ENCODE peak calls at places on chromosomes 7 and 10, in five cellular contexts. One of them, this sample, is unnamed.
A peak's percentile ranks its signal among the peaks of the same experiment; 100 is the strongest.

GRCh38 chr7:135194494-135195095 is 16.7 kb downstream of the WDR91 start:
- DNase-seq in left ventricle myocardium superior: no peak
- DNase-seq in stimulated activated CD8-positive, alpha-beta memory T cell treated with anti-CD3 and anti-CD28 coated beads, Interleukin-15, amount 100 ng/mL, for 24 hours: no peak
- DNase-seq in activated T-cell treated with anti-CD3 and anti-CD28 coated beads for 1 hour: no peak
- DNase-seq in GM12865: no peak
- DNase-seq in this sample: no peak

GRCh38 chr7:158468225-158468624 is 119.4 kb downstream of the PTPRN2 start:
- DNase-seq in activated T-cell treated with anti-CD3 and anti-CD28 coated beads for 1 hour: no peak
- DNase-seq in left ventricle myocardium superior: no peak
- DNase-seq in stimulated activated CD8-positive, alpha-beta memory T cell treated with anti-CD3 and anti-CD28 coated beads, Interleukin-15, amount 100 ng/mL, for 24 hours: no peak
- DNase-seq in GM12865: no peak
- DNase-seq in this sample: no peak

GRCh38 chr7:69776611-69777010 is 178.3 kb downstream of the AUTS2 start:
- DNase-seq in GM12865: no peak
- DNase-seq in left ventricle myocardium superior: no peak
- DNase-seq in activated T-cell treated with anti-CD3 and anti-CD28 coated beads for 1 hour: no peak
- DNase-seq in stimulated activated CD8-positive, alpha-beta memory T cell treated with anti-CD3 and anti-CD28 coated beads, Interleukin-15, amount 100 ng/mL, for 24 hours: no peak
- DNase-seq in this sample: no peak

GRCh38 chr10:16835223-16835622 is 18.0 kb upstream of the RSU1 start:
- DNase-seq in left ventricle myocardium superior: no peak
- DNase-seq in stimulated activated CD8-positive, alpha-beta memory T cell treated with anti-CD3 and anti-CD28 coated beads, Interleukin-15, amount 100 ng/mL, for 24 hours: no peak
- DNase-seq in GM12865: no peak
- DNase-seq in activated T-cell treated with anti-CD3 and anti-CD28 coated beads for 1 hour: peak; percentile 15
- DNase-seq in this sample: no peak

GRCh38 chr10:96721207-96721572 is 876 bp upstream of the PIK3AP1 start:
- DNase-seq in left ventricle myocardium superior: no peak
- DNase-seq in GM12865: no peak
- DNase-seq in stimulated activated CD8-positive, alpha-beta memory T cell treated with anti-CD3 and anti-CD28 coated beads, Interleukin-15, amount 100 ng/mL, for 24 hours: no peak
- DNase-seq in activated T-cell treated with anti-CD3 and anti-CD28 coated beads for 1 hour: no peak
- DNase-seq in this sample: no peak

GRCh38 chr10:24904830-24905229 is 47.6 kb downstream of the PRTFDC1 start:
- DNase-seq in left ventricle myocardium superior: no peak
- DNase-seq in stimulated activated CD8-positive, alpha-beta memory T cell treated with anti-CD3 and anti-CD28 coated beads, Interleukin-15, amount 100 ng/mL, for 24 hours: no peak
- DNase-seq in activated T-cell treated with anti-CD3 and anti-CD28 coated beads for 1 hour: no peak
- DNase-seq in GM12865: no peak
- DNase-seq in this sample: no peak

GRCh38 chr7:2431260-2431867 is 28.0 kb downstream of the CHST12 start:
- DNase-seq in GM12865: no peak
- DNase-seq in activated T-cell treated with anti-CD3 and anti-CD28 coated beads for 1 hour: peak; percentile 22
- DNase-seq in left ventricle myocardium superior: no peak
- DNase-seq in stimulated activated CD8-positive, alpha-beta memory T cell treated with anti-CD3 and anti-CD28 coated beads, Interleukin-15, amount 100 ng/mL, for 24 hours: no peak
- DNase-seq in this sample: no peak

GRCh38 chr10:124003070-124003419 is 90.4 kb downstream of the CHST15 start:
- DNase-seq in stimulated activated CD8-positive, alpha-beta memory T cell treated with anti-CD3 and anti-CD28 coated beads, Interleukin-15, amount 100 ng/mL, for 24 hours: no peak
- DNase-seq in left ventricle myocardium superior: no peak
- DNase-seq in activated T-cell treated with anti-CD3 and anti-CD28 coated beads for 1 hour: no peak
- DNase-seq in GM12865: no peak
- DNase-seq in this sample: no peak

GRCh38 chr7:28065308-28065707 is 115.3 kb downstream of the JAZF1 start:
- DNase-seq in GM12865: no peak
- DNase-seq in left ventricle myocardium superior: no peak
- DNase-seq in stimulated activated CD8-positive, alpha-beta memory T cell treated with anti-CD3 and anti-CD28 coated beads, Interleukin-15, amount 100 ng/mL, for 24 hours: no peak
- DNase-seq in activated T-cell treated with anti-CD3 and anti-CD28 coated beads for 1 hour: no peak
- DNase-seq in this sample: peak; percentile 94

GRCh38 chr10:49419005-49419404 is 23.1 kb upstream of the DRGX start:
- DNase-seq in left ventricle myocardium superior: no peak
- DNase-seq in stimulated activated CD8-positive, alpha-beta memory T cell treated with anti-CD3 and anti-CD28 coated beads, Interleukin-15, amount 100 ng/mL, for 24 hours: no peak
- DNase-seq in activated T-cell treated with anti-CD3 and anti-CD28 coated beads for 1 hour: no peak
- DNase-seq in GM12865: no peak
- DNase-seq in this sample: no peak

GRCh38 chr7:79877874-79878465 is 256.7 kb upstream of the GNAI1 start:
- DNase-seq in left ventricle myocardium superior: no peak
- DNase-seq in stimulated activated CD8-positive, alpha-beta memory T cell treated with anti-CD3 and anti-CD28 coated beads, Interleukin-15, amount 100 ng/mL, for 24 hours: no peak
- DNase-seq in activated T-cell treated with anti-CD3 and anti-CD28 coated beads for 1 hour: no peak
- DNase-seq in GM12865: no peak
- DNase-seq in this sample: no peak

GRCh38 chr7:38198356-38198755 is 20.3 kb downstream of the STARD3NL start:
- DNase-seq in GM12865: no peak
- DNase-seq in stimulated activated CD8-positive, alpha-beta memory T cell treated with anti-CD3 and anti-CD28 coated beads, Interleukin-15, amount 100 ng/mL, for 24 hours: no peak
- DNase-seq in left ventricle myocardium superior: no peak
- DNase-seq in activated T-cell treated with anti-CD3 and anti-CD28 coated beads for 1 hour: no peak
- DNase-seq in this sample: no peak

GRCh38 chr10:44696496-44696895 is 214.6 kb upstream of the TMEM72 start:
- DNase-seq in left ventricle myocardium superior: no peak
- DNase-seq in GM12865: no peak
- DNase-seq in activated T-cell treated with anti-CD3 and anti-CD28 coated beads for 1 hour: no peak
- DNase-seq in stimulated activated CD8-positive, alpha-beta memory T cell treated with anti-CD3 and anti-CD28 coated beads, Interleukin-15, amount 100 ng/mL, for 24 hours: no peak
- DNase-seq in this sample: no peak

GRCh38 chr7:23022258-23022745 is 8.4 kb upstream of the HYCC1 start:
- DNase-seq in GM12865: no peak
- DNase-seq in left ventricle myocardium superior: peak; percentile 33
- DNase-seq in stimulated activated CD8-positive, alpha-beta memory T cell treated with anti-CD3 and anti-CD28 coated beads, Interleukin-15, amount 100 ng/mL, for 24 hours: no peak
- DNase-seq in activated T-cell treated with anti-CD3 and anti-CD28 coated beads for 1 hour: no peak
- DNase-seq in this sample: no peak

GRCh38 chr7:158941821-158942605 is 85.7 kb downstream of the DYNC2I1 start:
- DNase-seq in left ventricle myocardium superior: no peak
- DNase-seq in activated T-cell treated with anti-CD3 and anti-CD28 coated beads for 1 hour: no peak
- DNase-seq in GM12865: no peak
- DNase-seq in stimulated activated CD8-positive, alpha-beta memory T cell treated with anti-CD3 and anti-CD28 coated beads, Interleukin-15, amount 100 ng/mL, for 24 hours: no peak
- DNase-seq in this sample: no peak

GRCh38 chr7:68820321-68820720 is 778.0 kb upstream of the AUTS2 start:
- DNase-seq in left ventricle myocardium superior: no peak
- DNase-seq in stimulated activated CD8-positive, alpha-beta memory T cell treated with anti-CD3 and anti-CD28 coated beads, Interleukin-15, amount 100 ng/mL, for 24 hours: no peak
- DNase-seq in GM12865: no peak
- DNase-seq in activated T-cell treated with anti-CD3 and anti-CD28 coated beads for 1 hour: no peak
- DNase-seq in this sample: no peak

GRCh38 chr7:83648464-83649241 is at the start of gene SEMA3E:
- DNase-seq in left ventricle myocardium superior: no peak
- DNase-seq in activated T-cell treated with anti-CD3 and anti-CD28 coated beads for 1 hour: no peak
- DNase-seq in stimulated activated CD8-positive, alpha-beta memory T cell treated with anti-CD3 and anti-CD28 coated beads, Interleukin-15, amount 100 ng/mL, for 24 hours: no peak
- DNase-seq in GM12865: peak; percentile 9
- DNase-seq in this sample: no peak

GRCh38 chr7:49001610-49002033 is 77.3 kb downstream of the CDC14C start:
- DNase-seq in stimulated activated CD8-positive, alpha-beta memory T cell treated with anti-CD3 and anti-CD28 coated beads, Interleukin-15, amount 100 ng/mL, for 24 hours: no peak
- DNase-seq in activated T-cell treated with anti-CD3 and anti-CD28 coated beads for 1 hour: no peak
- DNase-seq in GM12865: peak; percentile 71
- DNase-seq in left ventricle myocardium superior: no peak
- DNase-seq in this sample: peak; percentile 61

GRCh38 chr7:47378728-47379395 is 203.0 kb downstream of the TNS3 start:
- DNase-seq in activated T-cell treated with anti-CD3 and anti-CD28 coated beads for 1 hour: no peak
- DNase-seq in GM12865: no peak
- DNase-seq in left ventricle myocardium superior: no peak
- DNase-seq in stimulated activated CD8-positive, alpha-beta memory T cell treated with anti-CD3 and anti-CD28 coated beads, Interleukin-15, amount 100 ng/mL, for 24 hours: no peak
- DNase-seq in this sample: no peak

GRCh38 chr7:240887-241421 is 48.6 kb downstream of the FAM20C start:
- DNase-seq in GM12865: no peak
- DNase-seq in stimulated activated CD8-positive, alpha-beta memory T cell treated with anti-CD3 and anti-CD28 coated beads, Interleukin-15, amount 100 ng/mL, for 24 hours: no peak
- DNase-seq in left ventricle myocardium superior: no peak
- DNase-seq in activated T-cell treated with anti-CD3 and anti-CD28 coated beads for 1 hour: no peak
- DNase-seq in this sample: no peak

GRCh38 chr10:131084791-131085585 is 226.5 kb downstream of the TCERG1L start:
- DNase-seq in activated T-cell treated with anti-CD3 and anti-CD28 coated beads for 1 hour: no peak
- DNase-seq in left ventricle myocardium superior: no peak
- DNase-seq in stimulated activated CD8-positive, alpha-beta memory T cell treated with anti-CD3 and anti-CD28 coated beads, Interleukin-15, amount 100 ng/mL, for 24 hours: no peak
- DNase-seq in GM12865: no peak
- DNase-seq in this sample: no peak

GRCh38 chr7:46129831-46130230 is 208.8 kb upstream of the IGFBP3 start:
- DNase-seq in stimulated activated CD8-positive, alpha-beta memory T cell treated with anti-CD3 and anti-CD28 coated beads, Interleukin-15, amount 100 ng/mL, for 24 hours: no peak
- DNase-seq in left ventricle myocardium superior: no peak
- DNase-seq in GM12865: no peak
- DNase-seq in activated T-cell treated with anti-CD3 and anti-CD28 coated beads for 1 hour: no peak
- DNase-seq in this sample: no peak

GRCh38 chr10:19707376-19707775 is 108.9 kb upstream of the PLXDC2 start:
- DNase-seq in activated T-cell treated with anti-CD3 and anti-CD28 coated beads for 1 hour: no peak
- DNase-seq in left ventricle myocardium superior: no peak
- DNase-seq in stimulated activated CD8-positive, alpha-beta memory T cell treated with anti-CD3 and anti-CD28 coated beads, Interleukin-15, amount 100 ng/mL, for 24 hours: no peak
- DNase-seq in GM12865: no peak
- DNase-seq in this sample: no peak

GRCh38 chr7:23863209-23863798 is 153.3 kb downstream of the STK31 start:
- DNase-seq in stimulated activated CD8-positive, alpha-beta memory T cell treated with anti-CD3 and anti-CD28 coated beads, Interleukin-15, amount 100 ng/mL, for 24 hours: no peak
- DNase-seq in left ventricle myocardium superior: no peak
- DNase-seq in activated T-cell treated with anti-CD3 and anti-CD28 coated beads for 1 hour: no peak
- DNase-seq in GM12865: peak; percentile 55
- DNase-seq in this sample: no peak

GRCh38 chr10:32155075-32155516 is 98.9 kb upstream of the KIF5B start:
- DNase-seq in GM12865: no peak
- DNase-seq in left ventricle myocardium superior: no peak
- DNase-seq in stimulated activated CD8-positive, alpha-beta memory T cell treated with anti-CD3 and anti-CD28 coated beads, Interleukin-15, amount 100 ng/mL, for 24 hours: no peak
- DNase-seq in activated T-cell treated with anti-CD3 and anti-CD28 coated beads for 1 hour: no peak
- DNase-seq in this sample: no peak

GRCh38 chr10:130226012-130226411 is 89.8 kb downstream of the GLRX3 start:
- DNase-seq in GM12865: no peak
- DNase-seq in activated T-cell treated with anti-CD3 and anti-CD28 coated beads for 1 hour: no peak
- DNase-seq in left ventricle myocardium superior: no peak
- DNase-seq in stimulated activated CD8-positive, alpha-beta memory T cell treated with anti-CD3 and anti-CD28 coated beads, Interleukin-15, amount 100 ng/mL, for 24 hours: no peak
- DNase-seq in this sample: no peak

GRCh38 chr10:1278304-1278703 is 222.1 kb downstream of the WDR37 start:
- DNase-seq in stimulated activated CD8-positive, alpha-beta memory T cell treated with anti-CD3 and anti-CD28 coated beads, Interleukin-15, amount 100 ng/mL, for 24 hours: no peak
- DNase-seq in left ventricle myocardium superior: no peak
- DNase-seq in activated T-cell treated with anti-CD3 and anti-CD28 coated beads for 1 hour: no peak
- DNase-seq in GM12865: no peak
- DNase-seq in this sample: no peak

GRCh38 chr7:87810130-87810529 is 66.0 kb downstream of the SLC25A40 start:
- DNase-seq in GM12865: no peak
- DNase-seq in stimulated activated CD8-positive, alpha-beta memory T cell treated with anti-CD3 and anti-CD28 coated beads, Interleukin-15, amount 100 ng/mL, for 24 hours: no peak
- DNase-seq in left ventricle myocardium superior: no peak
- DNase-seq in activated T-cell treated with anti-CD3 and anti-CD28 coated beads for 1 hour: no peak
- DNase-seq in this sample: no peak

GRCh38 chr7:1513657-1514095 is 9.5 kb upstream of the INTS1 start:
- DNase-seq in stimulated activated CD8-positive, alpha-beta memory T cell treated with anti-CD3 and anti-CD28 coated beads, Interleukin-15, amount 100 ng/mL, for 24 hours: no peak
- DNase-seq in GM12865: no peak
- DNase-seq in left ventricle myocardium superior: peak; percentile 72
- DNase-seq in activated T-cell treated with anti-CD3 and anti-CD28 coated beads for 1 hour: no peak
- DNase-seq in this sample: no peak

GRCh38 chr7:107643407-107643806 is 17.2 kb upstream of the SLC26A4 start:
- DNase-seq in left ventricle myocardium superior: no peak
- DNase-seq in activated T-cell treated with anti-CD3 and anti-CD28 coated beads for 1 hour: no peak
- DNase-seq in stimulated activated CD8-positive, alpha-beta memory T cell treated with anti-CD3 and anti-CD28 coated beads, Interleukin-15, amount 100 ng/mL, for 24 hours: no peak
- DNase-seq in GM12865: no peak
- DNase-seq in this sample: no peak

GRCh38 chr10:52703451-52703850 is 69.1 kb downstream of the MBL2 start:
- DNase-seq in activated T-cell treated with anti-CD3 and anti-CD28 coated beads for 1 hour: no peak
- DNase-seq in left ventricle myocardium superior: no peak
- DNase-seq in GM12865: no peak
- DNase-seq in stimulated activated CD8-positive, alpha-beta memory T cell treated with anti-CD3 and anti-CD28 coated beads, Interleukin-15, amount 100 ng/mL, for 24 hours: no peak
- DNase-seq in this sample: no peak

GRCh38 chr10:48613015-48613414 is 8.1 kb upstream of the ARHGAP22 start:
- DNase-seq in left ventricle myocardium superior: no peak
- DNase-seq in activated T-cell treated with anti-CD3 and anti-CD28 coated beads for 1 hour: no peak
- DNase-seq in GM12865: no peak
- DNase-seq in stimulated activated CD8-positive, alpha-beta memory T cell treated with anti-CD3 and anti-CD28 coated beads, Interleukin-15, amount 100 ng/mL, for 24 hours: no peak
- DNase-seq in this sample: no peak

GRCh38 chr10:117226813-117227451 is 14.0 kb upstream of the SLC18A2 start:
- DNase-seq in activated T-cell treated with anti-CD3 and anti-CD28 coated beads for 1 hour: no peak
- DNase-seq in left ventricle myocardium superior: no peak
- DNase-seq in GM12865: peak; percentile 28
- DNase-seq in stimulated activated CD8-positive, alpha-beta memory T cell treated with anti-CD3 and anti-CD28 coated beads, Interleukin-15, amount 100 ng/mL, for 24 hours: no peak
- DNase-seq in this sample: no peak

GRCh38 chr7:113013761-113014449 is 72.7 kb downstream of the GPR85 start:
- DNase-seq in GM12865: no peak
- DNase-seq in activated T-cell treated with anti-CD3 and anti-CD28 coated beads for 1 hour: no peak
- DNase-seq in stimulated activated CD8-positive, alpha-beta memory T cell treated with anti-CD3 and anti-CD28 coated beads, Interleukin-15, amount 100 ng/mL, for 24 hours: no peak
- DNase-seq in left ventricle myocardium superior: no peak
- DNase-seq in this sample: no peak

GRCh38 chr10:49272251-49273081 is 26.5 kb upstream of the C10orf71 start:
- DNase-seq in stimulated activated CD8-positive, alpha-beta memory T cell treated with anti-CD3 and anti-CD28 coated beads, Interleukin-15, amount 100 ng/mL, for 24 hours: no peak
- DNase-seq in GM12865: no peak
- DNase-seq in left ventricle myocardium superior: peak; percentile 75
- DNase-seq in activated T-cell treated with anti-CD3 and anti-CD28 coated beads for 1 hour: no peak
- DNase-seq in this sample: no peak

GRCh38 chr10:98470850-98471249 is 24.1 kb upstream of the HPS1 start:
- DNase-seq in stimulated activated CD8-positive, alpha-beta memory T cell treated with anti-CD3 and anti-CD28 coated beads, Interleukin-15, amount 100 ng/mL, for 24 hours: no peak
- DNase-seq in GM12865: no peak
- DNase-seq in activated T-cell treated with anti-CD3 and anti-CD28 coated beads for 1 hour: no peak
- DNase-seq in left ventricle myocardium superior: no peak
- DNase-seq in this sample: no peak

GRCh38 chr7:151934584-151934983 is 21.7 kb upstream of the GALNTL5 start:
- DNase-seq in activated T-cell treated with anti-CD3 and anti-CD28 coated beads for 1 hour: no peak
- DNase-seq in stimulated activated CD8-positive, alpha-beta memory T cell treated with anti-CD3 and anti-CD28 coated beads, Interleukin-15, amount 100 ng/mL, for 24 hours: no peak
- DNase-seq in left ventricle myocardium superior: no peak
- DNase-seq in GM12865: peak; percentile 11
- DNase-seq in this sample: no peak

GRCh38 chr7:10082896-10083295 is 890.8 kb upstream of the PHF14 start:
- DNase-seq in activated T-cell treated with anti-CD3 and anti-CD28 coated beads for 1 hour: no peak
- DNase-seq in left ventricle myocardium superior: no peak
- DNase-seq in stimulated activated CD8-positive, alpha-beta memory T cell treated with anti-CD3 and anti-CD28 coated beads, Interleukin-15, amount 100 ng/mL, for 24 hours: no peak
- DNase-seq in GM12865: no peak
- DNase-seq in this sample: no peak

This sample was measured in HL-60.